ENCODE peak calls at places on chromosome X, in ten cellular contexts. F is occipital lobe; Q is activated naive CD4-positive, alpha-beta T cell treated with anti-CD3 and anti-CD28 coated beads, Interleukin-2, amount 10 ng/mL, durations not matched to agents 7 days and 5 days; K is sciatic nerve; M is stimulated activated CD8-positive, alpha-beta memory T cell treated with anti-CD3 and anti-CD28 coated beads, Interleukin-2, amount 100 ng/mL, for 48 hours; S is posterior cingulate gyrus; O is stimulated activated CD4-positive, alpha-beta T cell treated with anti-CD3 and anti-CD28 coated beads, Interleukin-2, amount 100 ng/mL, for 24 hours; H is fibroblast of pulmonary artery; V is Karpas-422; B is progenitor cell of endocrine pancreas. L is an unnamed sample.

GRCh38 chrX:24392709-24393108 is 32.3 kb downstream of the SUPT20HL1 start:
- DNase-seq in B (no peak), H (peak), M (no peak), O (no peak), Q (no peak), F (no peak), V (no peak), K (no peak), S (peak), L (no peak)

GRCh38 chrX:38212246-38212645 is 8.4 kb downstream of the SRPX start:
- DNase-seq in V (no peak), F (no peak), Q (no peak), K (no peak), H (peak), S (no peak), O (no peak), B (no peak), M (no peak), L (no peak)

GRCh38 chrX:118325453-118325852 is 20.5 kb upstream of the WDR44 start:
- DNase-seq in S (no peak), O (no peak), K (no peak), V (peak), H (peak), Q (no peak), B (no peak), M (no peak), F (no peak), L (no peak)

GRCh38 chrX:47316276-47317025 is 53.9 kb upstream of the ZNF157 start:
- DNase-seq in O (no peak), K (no peak), Q (no peak), V (no peak), M (no peak), H (peak), S (no peak), F (no peak), B (peak), L (no peak)

GRCh38 chrX:48504261-48504660 is 4.5 kb upstream of the PORCN start:
- DNase-seq in M (no peak), V (no peak), F (no peak), H (no peak), Q (no peak), O (no peak), B (no peak), K (no peak), S (no peak), L (no peak)

GRCh38 chrX:13029831-13030771 is 14.3 kb downstream of the FAM9C start:
- DNase-seq in V (peak), K (no peak), B (no peak), F (no peak), M (no peak), Q (peak), H (peak), S (no peak), O (no peak), L (no peak)

GRCh38 chrX:130994671-130995070 is 63.5 kb upstream of the ARHGAP36 start:
- DNase-seq in O (peak), B (peak), H (peak), S (no peak), V (peak), F (no peak), K (no peak), Q (peak), M (no peak), L (no peak)

GRCh38 chrX:38754102-38754790 is 47.0 kb upstream of the MID1IP1 start:
- DNase-seq in H (peak), Q (peak), F (no peak), M (no peak), O (peak), S (no peak), K (no peak), B (no peak), V (peak), L (no peak)

GRCh38 chrX:39149761-39150160 is 348.5 kb downstream of the MID1IP1 start:
- DNase-seq in S (peak), F (peak), O (peak), B (peak), V (peak), Q (peak), H (peak), K (peak), M (peak), L (no peak)

GRCh38 chrX:19382500-19383145 is 38.9 kb downstream of the PDHA1 start:
- DNase-seq in B (peak), F (no peak), O (peak), S (no peak), Q (peak), H (peak), K (peak), V (peak), M (peak), L (peak)

GRCh38 chrX:119230850-119231249 is 5.2 kb upstream of the PGRMC1 start:
- DNase-seq in M (no peak), H (no peak), B (no peak), O (no peak), S (no peak), Q (no peak), F (no peak), K (no peak), V (no peak), L (no peak)

GRCh38 chrX:11770320-11770719 is 12.3 kb downstream of the MSL3 start:
- DNase-seq in O (peak), M (no peak), H (peak), B (no peak), Q (peak), V (peak), F (peak), S (peak), K (no peak), L (no peak)

GRCh38 chrX:1673337-1673736 is 58.5 kb downstream of the ASMT start:
- DNase-seq in K (peak), M (no peak), S (no peak), V (peak), B (no peak), H (peak), F (no peak), O (peak), Q (peak), L (peak)

GRCh38 chrX:7889680-7890079 is 37.5 kb downstream of the PNPLA4 start:
- DNase-seq in S (no peak), V (no peak), Q (no peak), B (no peak), H (peak), F (no peak), K (no peak), O (no peak), M (no peak), L (no peak)

GRCh38 chrX:31819455-31819854 is 747.6 kb upstream of the FTHL17 start:
- DNase-seq in V (no peak), M (no peak), S (no peak), B (no peak), K (no peak), Q (no peak), O (no peak), H (no peak), F (no peak), L (no peak)

GRCh38 chrX:134715930-134716619 is 57.8 kb upstream of the PLAC1 start:
- DNase-seq in B (peak), F (no peak), K (no peak), O (no peak), H (no peak), M (no peak), V (no peak), Q (no peak), S (no peak), L (no peak)

GRCh38 chrX:108122748-108123147 is 31.2 kb downstream of the ATG4A start:
- DNase-seq in H (peak), B (no peak), O (no peak), K (no peak), M (no peak), S (no peak), F (no peak), Q (no peak), V (no peak), L (no peak)

GRCh38 chrX:20653070-20653469 is 386.4 kb upstream of the RPS6KA3 start:
- DNase-seq in F (no peak), H (no peak), Q (no peak), B (no peak), K (no peak), O (no peak), S (no peak), M (no peak), V (no peak), L (no peak)

GRCh38 chrX:139126493-139126892 is 404.0 kb upstream of the F9 start:
- DNase-seq in Q (no peak), K (no peak), B (peak), V (peak), F (no peak), M (no peak), H (no peak), S (no peak), O (no peak), L (peak)

GRCh38 chrX:135985974-135986312 is 708 bp downstream of the SLC9A6 start:
- DNase-seq in S (no peak), F (no peak), M (no peak), O (no peak), V (no peak), B (no peak), Q (no peak), H (no peak), K (no peak), L (no peak)